ENCODE peak calls at places on chromosomes 7 and 10, in nine cellular contexts. D, O, W, K, Q, I, M, T and J are unnamed samples.

GRCh38 chr7:82172896-82173295 is 270.7 kb downstream of the CACNA2D1 start:
- DNase-seq in D (no peak), O (no peak), W (no peak), K (no peak), Q (no peak), I (no peak), M (no peak), T (no peak), J (no peak)

GRCh38 chr7:6221340-6222319 is 50.8 kb downstream of the CYTH3 start:
- DNase-seq in D (no peak), O (no peak), W (no peak), K (peak), Q (no peak), I (no peak), M (no peak), T (no peak), J (peak)

GRCh38 chr7:104264281-104264680 is 56.5 kb upstream of the ORC5 start:
- DNase-seq in D (no peak), O (no peak), W (peak), K (no peak), Q (no peak), I (no peak), M (no peak), T (no peak), J (no peak)

GRCh38 chr10:3395487-3395886 is 222.9 kb upstream of the PITRM1 start:
- DNase-seq in D (no peak), O (no peak), W (no peak), K (peak), Q (no peak), I (no peak), M (no peak), T (no peak), J (no peak)

GRCh38 chr7:6628045-6628444 is 9.1 kb upstream of the ZNF316 start:
- DNase-seq in D (no peak), O (no peak), W (no peak), K (no peak), Q (no peak), I (no peak), M (no peak), T (no peak), J (no peak)

GRCh38 chr10:116961305-116962251 is 43.4 kb downstream of the SHTN1 start:
- DNase-seq in D (no peak), O (no peak), W (no peak), K (no peak), Q (no peak), I (no peak), M (no peak), T (no peak), J (no peak)

GRCh38 chr7:151088019-151088855 is 2.0 kb downstream of the AGAP3 start:
- DNase-seq in D (no peak), O (peak), W (peak), K (no peak), Q (peak), I (peak), M (no peak), T (no peak), J (no peak)

GRCh38 chr10:78914502-78915330 is 154.1 kb upstream of the ZMIZ1 start:
- DNase-seq in D (no peak), O (no peak), W (no peak), K (peak), Q (no peak), I (no peak), M (no peak), T (no peak), J (peak)

GRCh38 chr7:138842111-138842510 is 44.1 kb upstream of the ATP6V0A4 start:
- DNase-seq in D (peak), O (peak), W (peak), K (no peak), Q (no peak), I (no peak), M (no peak), T (no peak), J (no peak)

GRCh38 chr7:87628780-87629569 is 777 bp downstream of the RUNDC3B start:
- DNase-seq in D (peak), O (peak), W (peak), K (peak), Q (no peak), I (peak), M (peak), T (peak), J (peak)

GRCh38 chr7:123041085-123041484 is 45.6 kb upstream of the TAS2R16 start:
- DNase-seq in D (no peak), O (no peak), W (peak), K (no peak), Q (no peak), I (no peak), M (no peak), T (no peak), J (no peak)

GRCh38 chr7:123047955-123048354 is 52.5 kb upstream of the TAS2R16 start:
- DNase-seq in D (no peak), O (no peak), W (no peak), K (no peak), Q (no peak), I (no peak), M (no peak), T (no peak), J (no peak)

GRCh38 chr7:123039269-123039668 is 43.8 kb upstream of the TAS2R16 start:
- DNase-seq in D (no peak), O (no peak), W (no peak), K (no peak), Q (no peak), I (no peak), M (no peak), T (no peak), J (no peak)

DNA sequence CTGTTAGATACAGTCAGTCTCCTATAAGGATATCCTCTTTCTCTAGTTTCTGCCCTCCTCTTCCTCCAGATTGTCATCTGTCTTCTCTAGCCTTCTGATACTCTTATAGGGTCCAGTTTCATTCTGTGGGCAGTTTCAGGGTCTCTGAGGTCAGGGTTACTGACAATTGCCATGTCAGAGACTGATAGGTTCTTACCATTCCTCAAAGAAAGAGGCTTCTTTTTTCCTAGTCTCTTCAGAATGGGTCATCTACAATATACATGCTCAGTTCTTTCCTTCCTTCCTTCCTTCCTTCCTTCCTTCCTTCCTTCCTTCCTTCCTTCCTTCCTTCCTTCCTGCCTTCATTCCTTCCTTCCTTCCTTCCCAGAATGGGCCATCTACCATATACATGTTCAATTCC is 48.1 kb upstream of the TAS2R16 start:
- DNase-seq in D (no peak), O (no peak), W (no peak), K (no peak), Q (no peak), I (no peak), M (no peak), T (no peak), J (no peak)
- TF ChIP-seq CTCF in D (no peak), O (no peak), W (no peak), K (no peak), Q (no peak), I (no peak), M (no peak), T (no peak), J (no peak)

GRCh38 chr10:94225589-94225988 is 137.2 kb downstream of the NOC3L start:
- DNase-seq in D (no peak), O (no peak), W (no peak), K (no peak), Q (no peak), I (no peak), M (no peak), T (no peak), J (no peak)
- TF ChIP-seq CTCF in D (peak), O (peak), W (no peak), K (no peak), Q (no peak), I (no peak), M (no peak), T (no peak), J (no peak)

DNA sequence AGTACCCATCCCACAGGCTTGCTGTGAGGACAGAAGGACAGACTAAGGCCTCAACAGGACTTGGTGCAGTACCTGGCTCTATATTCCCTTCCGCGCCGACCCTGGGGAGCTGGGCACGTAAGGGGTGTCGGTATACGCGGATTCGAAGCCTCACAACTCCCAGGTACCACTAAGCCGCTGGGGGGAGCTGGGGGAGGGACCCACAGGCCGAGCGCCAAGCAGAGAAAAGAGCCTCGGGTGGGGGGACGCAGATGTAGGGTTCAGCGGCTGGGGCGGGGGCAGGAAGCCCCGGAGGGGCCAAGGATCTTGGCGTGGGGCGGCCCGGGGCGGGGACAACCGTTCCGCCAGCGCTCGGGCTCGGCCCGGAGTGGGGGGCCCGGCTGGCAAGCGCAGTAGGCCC is 126.4 kb upstream of the ZNF746 start:
- DNase-seq in D (no peak), O (peak), W (peak), K (peak), Q (peak), I (peak), M (no peak), T (peak), J (peak)
- TF ChIP-seq CTCF in D (no peak), O (no peak), W (peak), K (peak), Q (no peak), I (no peak), M (no peak), T (no peak), J (peak)

GRCh38 chr10:101013365-101013825 is 13.8 kb downstream of the LZTS2 start:
- DNase-seq in D (no peak), O (no peak), W (no peak), K (no peak), Q (no peak), I (no peak), M (no peak), T (no peak), J (no peak)
- TF ChIP-seq CTCF in D (no peak), O (no peak), W (no peak), K (no peak), Q (no peak), I (no peak), M (no peak), T (no peak), J (no peak)